ENCODE peak calls at places on chromosomes 5 and 9, in four cellular contexts. A is aorta; C is CD8-positive, alpha-beta memory T cell; Z is neural progenitor cell. K is an unnamed sample.

GRCh38 chr9:79686381-79687130 is 114.8 kb downstream of the TLE4 start:
- DNase-seq in A (peak), C (no peak), Z (no peak), K (no peak)

GRCh38 chr9:133813749-133814585 is 75.8 kb upstream of the SARDH start:
- DNase-seq in A (no peak), C (no peak), Z (no peak), K (no peak)

GRCh38 chr5:13860176-13860575 is 84.3 kb downstream of the DNAH5 start:
- DNase-seq in A (no peak), C (no peak), Z (no peak), K (no peak)

GRCh38 chr9:571066-571465 is 270.4 kb upstream of the DMRT1 start:
- DNase-seq in A (no peak), C (no peak), Z (no peak), K (no peak)

GRCh38 chr5:103973669-103974068 is 411.1 kb upstream of the NUDT12 start:
- DNase-seq in A (no peak), C (no peak), Z (peak), K (no peak)

GRCh38 chr5:99948850-99949249 is 586.3 kb upstream of the FAM174A start:
- DNase-seq in A (no peak), C (no peak), Z (no peak), K (no peak)

GRCh38 chr5:72210913-72211670 is 103.8 kb downstream of the MAP1B start:
- DNase-seq in A (peak), C (no peak), Z (no peak), K (no peak)

GRCh38 chr5:151075698-151076331 is 5.0 kb downstream of the TNIP1 start:
- DNase-seq in A (no peak), C (no peak), Z (no peak), K (no peak)

GRCh38 chr5:126000533-126000932 is 422.7 kb upstream of the GRAMD2B start:
- DNase-seq in A (no peak), C (no peak), Z (no peak), K (no peak)

GRCh38 chr5:33309076-33309475 is 131.7 kb upstream of the TARS1 start:
- DNase-seq in A (no peak), C (no peak), Z (no peak), K (no peak)

GRCh38 chr9:118929317-118929716 is 439.9 kb downstream of the BRINP1 start:
- DNase-seq in A (no peak), C (no peak), Z (no peak), K (no peak)

GRCh38 chr5:11046160-11046559 is 285.1 kb upstream of the DAP start:
- DNase-seq in A (no peak), C (no peak), Z (peak), K (peak)

GRCh38 chr9:112836394-112836793 is 54.3 kb downstream of the SLC46A2 start:
- DNase-seq in A (no peak), C (no peak), Z (no peak), K (no peak)

GRCh38 chr5:139461698-139462097 is 845 bp downstream of the ECSCR start:
- DNase-seq in A (no peak), C (no peak), Z (no peak), K (no peak)

GRCh38 chr9:129524848-129525345 is 96.0 kb downstream of the C9orf50 start:
- DNase-seq in A (no peak), C (no peak), Z (no peak), K (no peak)

GRCh38 chr9:99867968-99868367 is 38.5 kb upstream of the STX17 start:
- DNase-seq in A (no peak), C (no peak), Z (no peak), K (no peak)

GRCh38 chr9:899440-900184 is 58.1 kb downstream of the DMRT1 start:
- DNase-seq in A (no peak), C (no peak), Z (peak), K (no peak)

GRCh38 chr9:16720386-16720785 is 150.1 kb downstream of the BNC2 start:
- DNase-seq in A (no peak), C (no peak), Z (no peak), K (no peak)

GRCh38 chr5:30832519-30832918 is 361.0 kb upstream of the CDH6 start:
- DNase-seq in A (no peak), C (no peak), Z (no peak), K (no peak)

GRCh38 chr5:30831605-30832004 is 361.9 kb upstream of the CDH6 start:
- DNase-seq in A (no peak), C (no peak), Z (no peak), K (no peak)

DNA sequence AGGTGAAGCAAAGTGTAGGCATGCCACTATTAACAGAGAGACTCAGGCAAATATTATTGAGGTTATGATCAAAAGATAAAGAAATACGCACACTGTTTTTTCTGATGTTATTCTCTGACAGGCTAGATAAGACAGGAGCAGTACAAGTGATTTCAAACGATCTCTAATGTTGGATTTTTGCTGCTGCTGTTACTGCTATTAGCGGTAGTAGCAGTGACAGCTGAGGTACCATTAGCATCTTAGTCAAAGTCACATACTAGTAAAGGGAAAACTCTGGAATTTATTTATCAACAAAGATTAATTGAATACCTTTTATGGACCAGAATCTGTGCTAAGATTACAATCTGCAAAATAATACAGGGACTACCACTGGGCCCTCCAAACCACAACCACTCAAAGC is 362.4 kb upstream of the CDH6 start:
- DNase-seq in A (no peak), C (no peak), Z (no peak), K (no peak)
- H3K27ac ChIP-seq in A (no peak), C (no peak), Z (no peak), K (no peak)

GRCh38 chr9:81741103-81741502 is 51.8 kb upstream of the TLE1 start:
- DNase-seq in A (no peak), C (no peak), Z (no peak), K (no peak)
- H3K27ac ChIP-seq in A (no peak), C (no peak), Z (no peak), K (no peak)

GRCh38 chr5:67577424-67577823 is 380.8 kb upstream of the CD180 start:
- DNase-seq in A (no peak), C (no peak), Z (no peak), K (no peak)
- H3K27ac ChIP-seq in A (no peak), C (no peak), Z (no peak), K (no peak)

GRCh38 chr9:73153793-73154227 is 2.1 kb downstream of the ANXA1 start:
- DNase-seq in A (no peak), C (no peak), Z (no peak), K (no peak)
- H3K27ac ChIP-seq in A (peak), C (peak), Z (no peak), K (no peak)

GRCh38 chr5:141182248-141182647 is at the start of gene PCDHB16:
- DNase-seq in A (no peak), C (no peak), Z (peak), K (no peak)
- H3K27ac ChIP-seq in A (no peak), C (no peak), Z (no peak), K (no peak)

K was measured in substantia nigra.